ENCODE peak calls at places on chromosomes 5 and 9, in seven cellular contexts. One of them, this sample, is unnamed.
A peak's percentile ranks its signal among the peaks of the same experiment; 100 is the strongest.

GRCh38 chr5:149035282-149035882 is 27.5 kb downstream of the SH3TC2 start:
- DNase-seq in cardiac fibroblast: peak; percentile 86
- DNase-seq in IMR-90: peak; percentile 83
- DNase-seq in astrocyte of the spinal cord: peak; percentile 79
- DNase-seq in fibroblast of pulmonary artery: peak; percentile 89
- DNase-seq in endothelial cell of umbilical vein: peak; percentile 73
- DNase-seq in brain microvascular endothelial cell: peak; percentile 78
- DNase-seq in this sample: peak; percentile 76

GRCh38 chr5:60210810-60211209 is 317.3 kb upstream of the PDE4D start:
- DNase-seq in IMR-90: no peak
- DNase-seq in endothelial cell of umbilical vein: no peak
- DNase-seq in fibroblast of pulmonary artery: no peak
- DNase-seq in brain microvascular endothelial cell: no peak
- DNase-seq in cardiac fibroblast: no peak
- DNase-seq in astrocyte of the spinal cord: no peak
- DNase-seq in this sample: no peak

GRCh38 chr9:100601216-100601615 is 23.3 kb downstream of the CAVIN4 start:
- DNase-seq in endothelial cell of umbilical vein: peak; percentile 52
- DNase-seq in fibroblast of pulmonary artery: peak; percentile 72
- DNase-seq in brain microvascular endothelial cell: peak; percentile 44
- DNase-seq in IMR-90: peak; percentile 55
- DNase-seq in cardiac fibroblast: peak; percentile 73
- DNase-seq in astrocyte of the spinal cord: peak; percentile 50
- DNase-seq in this sample: peak; percentile 73

GRCh38 chr9:101639301-101639700 is 44.5 kb upstream of the PPP3R2 start:
- DNase-seq in astrocyte of the spinal cord: no peak
- DNase-seq in endothelial cell of umbilical vein: no peak
- DNase-seq in brain microvascular endothelial cell: no peak
- DNase-seq in fibroblast of pulmonary artery: no peak
- DNase-seq in IMR-90: no peak
- DNase-seq in cardiac fibroblast: no peak
- DNase-seq in this sample: no peak

GRCh38 chr5:125199968-125200841 is 453.8 kb upstream of the ZNF608 start:
- DNase-seq in brain microvascular endothelial cell: no peak
- DNase-seq in IMR-90: no peak
- DNase-seq in astrocyte of the spinal cord: peak; percentile 20
- DNase-seq in fibroblast of pulmonary artery: peak; percentile 10
- DNase-seq in endothelial cell of umbilical vein: peak; percentile 13
- DNase-seq in cardiac fibroblast: no peak
- DNase-seq in this sample: peak; percentile 48

GRCh38 chr5:31916327-31916726 is 257.8 kb downstream of the GOLPH3 start:
- DNase-seq in brain microvascular endothelial cell: no peak
- DNase-seq in astrocyte of the spinal cord: no peak
- DNase-seq in cardiac fibroblast: no peak
- DNase-seq in endothelial cell of umbilical vein: no peak
- DNase-seq in IMR-90: no peak
- DNase-seq in fibroblast of pulmonary artery: no peak
- DNase-seq in this sample: no peak

GRCh38 chr5:41406424-41406823 is 104.0 kb downstream of the PLCXD3 start:
- DNase-seq in endothelial cell of umbilical vein: no peak
- DNase-seq in astrocyte of the spinal cord: no peak
- DNase-seq in cardiac fibroblast: no peak
- DNase-seq in brain microvascular endothelial cell: no peak
- DNase-seq in fibroblast of pulmonary artery: no peak
- DNase-seq in IMR-90: no peak
- DNase-seq in this sample: no peak

GRCh38 chr5:159971514-159971913 is 37.4 kb upstream of the TTC1 start:
- DNase-seq in brain microvascular endothelial cell: no peak
- DNase-seq in endothelial cell of umbilical vein: no peak
- DNase-seq in fibroblast of pulmonary artery: no peak
- DNase-seq in astrocyte of the spinal cord: no peak
- DNase-seq in IMR-90: no peak
- DNase-seq in cardiac fibroblast: no peak
- DNase-seq in this sample: no peak

GRCh38 chr5:152376871-152377270 is 28.2 kb downstream of the NMUR2 start:
- DNase-seq in cardiac fibroblast: no peak
- DNase-seq in IMR-90: no peak
- DNase-seq in brain microvascular endothelial cell: no peak
- DNase-seq in endothelial cell of umbilical vein: no peak
- DNase-seq in fibroblast of pulmonary artery: no peak
- DNase-seq in astrocyte of the spinal cord: no peak
- DNase-seq in this sample: no peak

GRCh38 chr5:152379331-152379730 is 25.7 kb downstream of the NMUR2 start:
- DNase-seq in cardiac fibroblast: no peak
- DNase-seq in fibroblast of pulmonary artery: no peak
- DNase-seq in astrocyte of the spinal cord: no peak
- DNase-seq in brain microvascular endothelial cell: no peak
- DNase-seq in IMR-90: no peak
- DNase-seq in endothelial cell of umbilical vein: no peak
- DNase-seq in this sample: no peak

GRCh38 chr5:152380415-152381123 is 24.5 kb downstream of the NMUR2 start:
- DNase-seq in brain microvascular endothelial cell: no peak
- DNase-seq in fibroblast of pulmonary artery: no peak
- DNase-seq in IMR-90: no peak
- DNase-seq in astrocyte of the spinal cord: no peak
- DNase-seq in cardiac fibroblast: no peak
- DNase-seq in endothelial cell of umbilical vein: no peak
- DNase-seq in this sample: no peak

GRCh38 chr5:152374711-152375275 is 30.3 kb downstream of the NMUR2 start:
- DNase-seq in endothelial cell of umbilical vein: no peak
- DNase-seq in brain microvascular endothelial cell: no peak
- DNase-seq in cardiac fibroblast: no peak
- DNase-seq in astrocyte of the spinal cord: no peak
- DNase-seq in IMR-90: no peak
- DNase-seq in fibroblast of pulmonary artery: no peak
- DNase-seq in this sample: no peak

GRCh38 chr5:152378730-152379129 is 26.3 kb downstream of the NMUR2 start:
- DNase-seq in fibroblast of pulmonary artery: no peak
- DNase-seq in endothelial cell of umbilical vein: no peak
- DNase-seq in astrocyte of the spinal cord: no peak
- DNase-seq in IMR-90: no peak
- DNase-seq in brain microvascular endothelial cell: no peak
- DNase-seq in cardiac fibroblast: no peak
- DNase-seq in this sample: no peak
- TF ChIP-seq CTCF in fibroblast of pulmonary artery: no peak
- TF ChIP-seq CTCF in endothelial cell of umbilical vein: no peak
- TF ChIP-seq CTCF in astrocyte of the spinal cord: no peak
- TF ChIP-seq CTCF in IMR-90: no peak
- TF ChIP-seq CTCF in brain microvascular endothelial cell: no peak
- TF ChIP-seq CTCF in cardiac fibroblast: no peak
- TF ChIP-seq CTCF in this sample: no peak

DNA sequence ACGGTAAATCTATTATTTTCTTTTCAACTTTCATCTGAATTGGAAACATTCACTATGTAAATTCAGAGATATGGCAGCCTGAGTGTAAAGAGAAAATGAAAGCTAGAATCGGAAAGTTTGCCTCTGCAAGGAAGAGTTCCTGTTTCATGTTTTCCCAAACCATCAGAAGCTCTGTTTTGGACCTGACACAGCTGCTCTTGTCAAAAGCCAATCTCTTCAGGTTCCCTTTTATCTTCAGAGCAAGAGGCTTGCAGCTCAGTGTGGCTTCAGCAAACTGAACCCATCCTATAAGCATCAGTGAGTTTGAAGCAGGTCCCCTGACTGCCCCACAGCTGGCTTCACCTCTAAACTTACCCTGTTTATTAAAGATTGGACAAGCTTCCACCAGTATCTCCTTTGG is 1099.7 kb downstream of the DTWD2 start:
- DNase-seq in IMR-90: peak; percentile 19
- DNase-seq in endothelial cell of umbilical vein: no peak
- DNase-seq in brain microvascular endothelial cell: no peak
- DNase-seq in astrocyte of the spinal cord: peak; percentile 6
- DNase-seq in fibroblast of pulmonary artery: peak; percentile 17
- DNase-seq in cardiac fibroblast: peak; percentile 46
- DNase-seq in this sample: no peak
- H3K4me3 ChIP-seq in IMR-90: peak overlapping the region; percentile 60
- H3K4me3 ChIP-seq in endothelial cell of umbilical vein: no peak overlapping the region
- H3K4me3 ChIP-seq in brain microvascular endothelial cell: peak overlapping the region; percentile 1
- H3K4me3 ChIP-seq in astrocyte of the spinal cord: no peak overlapping the region
- H3K4me3 ChIP-seq in fibroblast of pulmonary artery: peak overlapping the region; percentile 33
- H3K4me3 ChIP-seq in cardiac fibroblast: peak overlapping the region; percentile 6
- H3K4me3 ChIP-seq in this sample: peak overlapping the region; percentile 40

DNA sequence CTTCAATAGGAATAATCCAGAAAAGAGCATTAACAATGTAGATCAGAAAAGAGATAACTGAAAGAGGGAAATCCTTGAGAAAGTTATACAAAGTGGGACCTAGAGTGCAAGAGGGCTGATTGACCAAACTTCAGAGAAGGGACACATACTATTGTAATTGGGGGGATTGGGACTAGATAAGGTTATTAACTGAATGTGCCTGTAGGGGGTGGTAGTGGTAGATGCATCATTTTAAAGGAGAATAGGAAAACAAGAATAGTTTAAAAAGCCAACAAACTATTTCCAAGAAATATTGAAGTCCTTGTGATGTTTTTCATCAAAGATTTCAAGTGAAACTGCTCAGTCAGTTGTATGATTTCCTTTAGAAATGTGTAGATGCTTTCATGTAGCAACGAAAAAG is 468.5 kb downstream of the TAF11L14 start:
- DNase-seq in cardiac fibroblast: no peak
- DNase-seq in fibroblast of pulmonary artery: no peak
- DNase-seq in astrocyte of the spinal cord: no peak
- DNase-seq in brain microvascular endothelial cell: no peak
- DNase-seq in endothelial cell of umbilical vein: no peak
- DNase-seq in IMR-90: no peak
- DNase-seq in this sample: no peak
- TF ChIP-seq CTCF in cardiac fibroblast: no peak
- TF ChIP-seq CTCF in fibroblast of pulmonary artery: no peak
- TF ChIP-seq CTCF in astrocyte of the spinal cord: no peak
- TF ChIP-seq CTCF in brain microvascular endothelial cell: no peak
- TF ChIP-seq CTCF in endothelial cell of umbilical vein: no peak
- TF ChIP-seq CTCF in IMR-90: no peak
- TF ChIP-seq CTCF in this sample: no peak

GRCh38 chr5:176955895-176956294 is 50.7 kb downstream of the UIMC1 start:
- DNase-seq in astrocyte of the spinal cord: peak; percentile 70
- DNase-seq in fibroblast of pulmonary artery: peak; percentile 22
- DNase-seq in brain microvascular endothelial cell: peak; percentile 2
- DNase-seq in cardiac fibroblast: peak; percentile 36
- DNase-seq in endothelial cell of umbilical vein: no peak
- DNase-seq in IMR-90: peak; percentile 23
- DNase-seq in this sample: no peak
- H3K4me3 ChIP-seq in astrocyte of the spinal cord: no peak overlapping the region
- H3K4me3 ChIP-seq in fibroblast of pulmonary artery: no peak overlapping the region
- H3K4me3 ChIP-seq in brain microvascular endothelial cell: no peak overlapping the region
- H3K4me3 ChIP-seq in cardiac fibroblast: no peak overlapping the region
- H3K4me3 ChIP-seq in endothelial cell of umbilical vein: no peak overlapping the region
- H3K4me3 ChIP-seq in IMR-90: no peak overlapping the region
- H3K4me3 ChIP-seq in this sample: no peak overlapping the region

GRCh38 chr5:179812997-179813607 is 6.4 kb upstream of the MGAT4B start:
- DNase-seq in fibroblast of pulmonary artery: no peak
- DNase-seq in cardiac fibroblast: no peak
- DNase-seq in astrocyte of the spinal cord: no peak
- DNase-seq in brain microvascular endothelial cell: no peak
- DNase-seq in IMR-90: no peak
- DNase-seq in endothelial cell of umbilical vein: no peak
- DNase-seq in this sample: no peak
- TF ChIP-seq CTCF in fibroblast of pulmonary artery: no peak
- TF ChIP-seq CTCF in cardiac fibroblast: no peak
- TF ChIP-seq CTCF in astrocyte of the spinal cord: no peak
- TF ChIP-seq CTCF in brain microvascular endothelial cell: no peak
- TF ChIP-seq CTCF in IMR-90: no peak
- TF ChIP-seq CTCF in endothelial cell of umbilical vein: no peak
- TF ChIP-seq CTCF in this sample: no peak